ENCODE peak calls at places on chromosomes 2 and 18, in five cellular contexts. U, X, B, O and Q are unnamed samples.

GRCh38 chr2:147405651-147406050 is 439.2 kb upstream of the ACVR2A start:
- DNase-seq in U (no peak), X (no peak), B (no peak), O (no peak), Q (no peak)

GRCh38 chr2:234705108-234705507 is 208.2 kb upstream of the ARL4C start:
- DNase-seq in U (no peak), X (no peak), B (no peak), O (no peak), Q (no peak)

GRCh38 chr2:109422758-109423500 is 190.8 kb downstream of the SEPTIN10 start:
- DNase-seq in U (no peak), X (no peak), B (no peak), O (no peak), Q (no peak)

GRCh38 chr2:72681016-72681995 is 144.5 kb downstream of the EXOC6B start:
- DNase-seq in U (no peak), X (no peak), B (no peak), O (no peak), Q (no peak)

GRCh38 chr2:219687882-219688559 is 60.6 kb downstream of the SLC4A3 start:
- DNase-seq in U (no peak), X (no peak), B (no peak), O (no peak), Q (no peak)

GRCh38 chr18:80056095-80056494 is 21.9 kb downstream of the RBFA start:
- DNase-seq in U (no peak), X (no peak), B (no peak), O (no peak), Q (no peak)

GRCh38 chr2:181178823-181179412 is 198.5 kb downstream of the UBE2E3 start:
- DNase-seq in U (no peak), X (no peak), B (no peak), O (no peak), Q (no peak)

GRCh38 chr18:76873311-76873710 is 51.0 kb downstream of the ZNF236 start:
- DNase-seq in U (no peak), X (no peak), B (no peak), O (no peak), Q (no peak)

GRCh38 chr2:120853294-120854013 is 117.8 kb downstream of the GLI2 start:
- DNase-seq in U (no peak), X (no peak), B (no peak), O (no peak), Q (no peak)

GRCh38 chr2:17578466-17578928 is 38.0 kb downstream of the VSNL1 start:
- DNase-seq in U (no peak), X (no peak), B (no peak), O (no peak), Q (no peak)

GRCh38 chr2:240670402-240670801 is 12.3 kb downstream of the AQP12B start:
- DNase-seq in U (no peak), X (no peak), B (no peak), O (no peak), Q (no peak)

GRCh38 chr2:62692225-62692624 is 13.3 kb upstream of the EHBP1 start:
- DNase-seq in U (no peak), X (no peak), B (no peak), O (no peak), Q (no peak)

GRCh38 chr2:120344991-120345975 is 653 bp upstream of the INHBB start:
- DNase-seq in U (no peak), X (peak; percentile 14), B (no peak), O (no peak), Q (peak; percentile 37)